ENCODE peak calls at places on chromosomes 6 and 20, in four cellular contexts. O is fibroblast of lung, B is upper lobe of right lung, W is adrenal gland. L is an unnamed sample.

GRCh38 chr6:116286773-116287358 is 7.1 kb upstream of the TSPYL1 start:
- DNase-seq in O (no peak), B (no peak), W (no peak), L (no peak)

GRCh38 chr20:51516855-51517254 is 25.7 kb downstream of the NFATC2 start:
- DNase-seq in O (no peak), B (no peak), W (no peak), L (no peak)

GRCh38 chr6:146090474-146090873 is 61.6 kb downstream of the GRM1 start:
- DNase-seq in O (no peak), B (no peak), W (no peak), L (no peak)

GRCh38 chr20:63487116-63487764 is 11.6 kb downstream of the EEF1A2 start:
- DNase-seq in O (no peak), B (no peak), W (no peak), L (no peak)

GRCh38 chr20:38343107-38343797 is 3.0 kb upstream of the LBP start:
- DNase-seq in O (peak), B (no peak), W (peak), L (peak)

GRCh38 chr6:155026366-155027045 is 31.4 kb downstream of the TIAM2 start:
- DNase-seq in O (peak), B (no peak), W (peak), L (peak)

GRCh38 chr20:62792182-62792939 is 3.9 kb upstream of the MRGBP start:
- DNase-seq in O (no peak), B (no peak), W (no peak), L (no peak)

GRCh38 chr20:1003920-1004697 is 2.0 kb upstream of the RSPO4 start:
- DNase-seq in O (no peak), B (peak), W (no peak), L (no peak)

GRCh38 chr20:62236674-62236996 is 1.7 kb upstream of the OSBPL2 start:
- DNase-seq in O (no peak), B (no peak), W (no peak), L (no peak)

GRCh38 chr6:127415096-127415495 is 44.1 kb downstream of the KIAA0408 start:
- DNase-seq in O (no peak), B (no peak), W (no peak), L (no peak)

GRCh38 chr20:18739785-18740184 is 73.8 kb upstream of the SCP2D1 start:
- DNase-seq in O (peak), B (no peak), W (peak), L (peak)

GRCh38 chr6:109292420-109292819 is 89.8 kb downstream of the CD164 start:
- DNase-seq in O (no peak), B (no peak), W (no peak), L (no peak)

GRCh38 chr6:39568896-39569295 is 156.3 kb downstream of the KIF6 start:
- DNase-seq in O (peak), B (no peak), W (no peak), L (peak)

GRCh38 chr6:170473226-170473789 is 79.8 kb downstream of the PSMB1 start:
- DNase-seq in O (no peak), B (no peak), W (no peak), L (no peak)

GRCh38 chr6:116969211-116969863 is 92.3 kb downstream of the RFX6 start:
- DNase-seq in O (peak), B (no peak), W (peak), L (peak)

GRCh38 chr6:96058094-96058493 is 42.3 kb downstream of the FUT9 start:
- DNase-seq in O (no peak), B (no peak), W (no peak), L (no peak)

GRCh38 chr6:54058236-54058635 is 53.0 kb upstream of the MLIP start:
- DNase-seq in O (no peak), B (no peak), W (no peak), L (no peak)

GRCh38 chr20:19626896-19627295 is 131.2 kb upstream of the RIN2 start:
- DNase-seq in O (no peak), B (no peak), W (peak), L (peak)

GRCh38 chr6:53495496-53495895 is 49.4 kb downstream of the GCLC start:
- DNase-seq in O (peak), B (no peak), W (no peak), L (no peak)

GRCh38 chr6:15736023-15736696 is 73.3 kb upstream of the DTNBP1 start:
- DNase-seq in O (no peak), B (no peak), W (no peak), L (no peak)

GRCh38 chr6:13767121-13767794 is 47.1 kb downstream of the MCUR1 start:
- DNase-seq in O (peak), B (no peak), W (peak), L (peak)

GRCh38 chr20:14720251-14720650 is 382.8 kb upstream of the FLRT3 start:
- DNase-seq in O (no peak), B (no peak), W (no peak), L (peak)

GRCh38 chr20:62805711-62806382 is 1.2 kb downstream of the OGFR start:
- DNase-seq in O (peak), B (peak), W (no peak), L (no peak)

GRCh38 chr20:43988451-43988850 is 73.8 kb downstream of the TOX2 start:
- DNase-seq in O (peak), B (no peak), W (no peak), L (no peak)

GRCh38 chr6:53643481-53643965 is 22.0 kb downstream of the KLHL31 start:
- DNase-seq in O (no peak), B (no peak), W (no peak), L (no peak)

GRCh38 chr20:19992996-19993908 is 23.9 kb upstream of the NAA20 start:
- DNase-seq in O (peak), B (no peak), W (peak), L (peak)

GRCh38 chr20:23180451-23180921 is 94.4 kb upstream of the CD93 start:
- DNase-seq in O (no peak), B (no peak), W (peak), L (no peak)

GRCh38 chr20:23179766-23180403 is 93.8 kb upstream of the CD93 start:
- DNase-seq in O (no peak), B (no peak), W (no peak), L (no peak)

GRCh38 chr20:23174821-23175220 is 88.7 kb upstream of the CD93 start:
- DNase-seq in O (no peak), B (no peak), W (no peak), L (no peak)

GRCh38 chr20:23178806-23179205 is 92.7 kb upstream of the CD93 start:
- DNase-seq in O (no peak), B (no peak), W (no peak), L (no peak)
- TF ChIP-seq CTCF in O (no peak), B (peak), W (no peak), L (peak)

DNA sequence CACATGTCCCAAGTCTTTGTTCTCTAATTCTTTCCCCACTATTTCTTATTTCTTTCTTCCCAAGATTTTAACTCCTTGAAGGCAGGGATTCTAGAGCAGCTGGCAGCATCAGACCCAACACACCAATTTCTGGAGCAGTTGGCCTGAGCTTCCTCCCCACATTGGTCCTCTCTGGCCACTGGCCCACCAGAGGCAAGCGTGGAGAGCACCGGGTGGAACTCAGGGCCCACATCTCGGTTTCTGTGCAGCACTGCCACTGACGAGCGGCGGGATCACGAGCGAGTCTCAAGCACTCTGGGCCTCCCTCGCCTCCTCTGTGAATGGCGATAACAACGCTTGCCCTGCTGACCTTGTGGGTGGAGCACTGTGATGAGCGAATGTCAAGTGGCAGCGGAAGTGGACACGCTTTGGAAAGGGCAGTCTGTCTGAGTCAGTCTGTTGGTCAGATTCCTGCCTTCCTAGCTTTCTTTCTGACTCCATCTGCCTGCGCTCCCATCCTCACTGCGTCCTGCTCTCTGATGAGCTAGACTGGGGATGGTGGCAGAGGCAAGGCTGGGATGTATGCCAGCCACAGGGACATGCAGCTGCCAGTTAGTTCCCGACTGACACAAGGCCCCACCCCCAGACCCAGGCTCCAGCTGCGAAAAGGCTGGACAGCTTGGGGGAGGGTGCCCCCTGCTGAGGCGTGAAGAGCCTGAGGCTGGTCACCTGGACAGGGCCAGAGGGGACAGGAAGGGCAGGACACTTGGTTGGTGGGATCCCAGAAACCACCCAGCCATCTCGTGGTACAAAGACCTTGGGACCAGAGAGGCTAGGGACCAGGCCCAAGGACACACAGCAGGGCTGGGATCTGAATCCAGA is 4.5 kb upstream of the SPDEF start:
- DNase-seq in O (peak), B (no peak), W (no peak), L (peak)
- H3K4me3 ChIP-seq in O (no peak), B (no peak), W (no peak), L (no peak)

GRCh38 chr20:21702553-21703467 is 2.7 kb upstream of the PAX1 start:
- DNase-seq in O (peak), B (peak), W (peak), L (peak)
- TF ChIP-seq CTCF in O (peak), B (peak), W (peak), L (peak)

DNA sequence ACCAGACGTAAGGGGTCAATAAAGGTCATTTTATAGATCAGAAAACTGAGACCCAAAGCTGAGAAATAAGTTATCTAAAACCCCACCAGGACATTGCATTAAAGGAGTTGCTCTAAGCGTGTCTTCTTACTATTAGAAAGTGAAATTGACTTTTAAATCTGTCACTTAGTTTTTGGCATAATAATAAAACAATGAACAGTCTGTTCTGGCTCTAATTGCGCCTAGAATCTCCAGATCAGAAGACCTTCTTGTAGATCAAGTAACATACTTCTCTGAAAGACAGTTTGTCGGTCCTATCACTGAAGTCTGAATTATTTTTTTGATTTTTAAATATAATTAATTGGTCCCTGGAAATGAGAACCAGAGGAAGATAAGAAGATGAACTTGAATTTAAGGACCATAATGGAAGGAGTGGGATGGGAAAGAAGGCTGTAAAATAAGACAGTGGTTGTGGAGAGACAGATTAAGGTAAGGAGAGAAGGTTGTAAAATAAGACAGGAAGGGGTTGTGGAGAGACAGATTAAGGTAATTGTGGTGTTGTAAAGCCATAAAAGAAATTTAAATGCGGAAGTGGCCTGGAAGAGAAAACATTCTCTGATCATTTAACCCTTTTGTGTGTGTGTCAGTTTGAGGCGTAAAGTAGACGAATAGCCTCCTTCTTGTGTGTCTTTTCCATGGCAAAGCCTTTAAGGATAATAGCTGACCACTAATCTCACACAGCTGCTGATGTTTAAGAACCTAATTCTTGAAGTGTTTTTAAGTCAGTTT is 20.0 kb downstream of the TOP1 start:
- DNase-seq in O (no peak), B (no peak), W (no peak), L (no peak)
- H3K4me3 ChIP-seq in O (peak), B (peak), W (no peak), L (peak)

DNA sequence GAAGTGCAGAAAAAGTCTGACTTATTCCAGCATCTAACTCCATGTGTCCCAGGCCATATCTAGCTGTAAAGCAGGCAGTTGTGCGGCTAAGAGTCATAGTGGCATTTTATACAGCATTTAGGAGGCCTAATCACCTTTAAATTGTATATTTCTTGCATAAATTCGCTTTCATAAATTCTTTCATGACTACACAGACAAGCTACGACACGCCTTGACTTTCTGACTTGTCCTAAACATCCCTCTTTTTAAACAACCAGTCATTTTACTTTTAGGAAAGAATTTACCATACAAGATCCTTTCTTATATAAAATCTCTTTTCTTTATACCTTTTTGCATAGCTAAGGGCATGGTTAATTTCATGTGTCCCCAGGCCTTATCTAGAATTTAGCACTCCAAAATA is 81.7 kb upstream of the THBS2 start:
- DNase-seq in O (no peak), B (no peak), W (no peak), L (no peak)
- TF ChIP-seq CTCF in O (no peak), B (no peak), W (no peak), L (no peak)

GRCh38 chr20:58308290-58308679 is 1.2 kb upstream of the RAB22A start:
- DNase-seq in O (no peak), B (no peak), W (no peak), L (no peak)

GRCh38 chr20:58309607-58310290 is at the start of gene RAB22A:
- DNase-seq in O (peak), B (peak), W (peak), L (peak)

GRCh38 chr20:58308680-58309527 is 611 bp upstream of the RAB22A start:
- DNase-seq in O (peak), B (peak), W (peak), L (peak)

GRCh38 chr20:58306421-58307261 is 2.9 kb upstream of the RAB22A start:
- DNase-seq in O (no peak), B (peak), W (no peak), L (peak)

DNA sequence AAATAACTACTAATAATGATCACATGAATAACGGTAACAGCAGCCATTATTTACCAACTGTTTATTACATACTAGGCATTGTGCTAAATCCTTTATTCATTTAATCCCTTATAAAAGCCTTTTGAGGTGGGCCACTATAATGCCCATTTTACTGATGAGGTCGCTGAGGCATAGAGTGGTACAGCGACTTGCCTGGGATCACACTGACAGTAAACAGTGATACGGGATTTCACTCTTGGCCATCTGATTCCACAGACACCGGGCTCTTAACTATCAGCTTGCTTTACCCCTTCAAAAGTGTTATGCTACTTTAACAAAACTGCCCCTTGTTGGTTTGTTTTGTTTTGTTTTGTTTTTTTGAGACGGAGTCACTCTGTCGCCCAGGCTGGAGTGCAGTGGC is 2.2 kb upstream of the RAB22A start:
- DNase-seq in O (no peak), B (no peak), W (no peak), L (no peak)
- H3K4me3 ChIP-seq in O (no peak), B (no peak), W (no peak), L (no peak)

GRCh38 chr6:166173292-166173951 is 5.8 kb upstream of the TBXT start:
- DNase-seq in O (no peak), B (no peak), W (no peak), L (peak)
- TF ChIP-seq CTCF in O (no peak), B (no peak), W (no peak), L (no peak)

GRCh38 chr6:137709424-137710281 is 157.4 kb upstream of the TNFAIP3 start:
- DNase-seq in O (peak), B (no peak), W (no peak), L (peak)

GRCh38 chr6:137708481-137708880 is 158.6 kb upstream of the TNFAIP3 start:
- DNase-seq in O (no peak), B (no peak), W (no peak), L (no peak)

GRCh38 chr6:137706065-137706422 is 161.0 kb upstream of the TNFAIP3 start:
- DNase-seq in O (no peak), B (no peak), W (no peak), L (no peak)

GRCh38 chr6:137707038-137707589 is 159.9 kb upstream of the TNFAIP3 start:
- DNase-seq in O (no peak), B (no peak), W (no peak), L (no peak)

GRCh38 chr6:137707590-137708360 is 159.3 kb upstream of the TNFAIP3 start:
- DNase-seq in O (peak), B (no peak), W (peak), L (peak)
- H3K4me3 ChIP-seq in O (no peak), B (peak), W (no peak), L (no peak)

DNA sequence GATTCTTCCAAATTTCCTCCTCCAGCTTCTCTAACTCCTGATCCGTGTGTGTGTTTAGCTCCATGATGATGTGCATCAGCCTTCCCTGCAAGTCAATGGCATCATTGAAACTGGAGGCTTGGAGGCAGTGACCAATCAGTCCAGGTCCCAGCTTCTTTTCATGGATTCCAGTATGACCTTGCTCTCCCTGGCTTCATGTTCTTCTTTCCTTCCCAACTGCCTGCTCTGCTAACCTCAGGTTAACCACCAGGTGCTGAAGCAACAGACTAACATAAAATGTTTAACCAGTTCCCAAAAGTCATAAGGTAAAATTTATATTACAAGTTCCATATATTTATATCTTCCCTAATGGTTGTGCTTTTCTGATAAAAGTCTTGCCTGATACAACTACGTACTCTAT is 512.8 kb upstream of the EPHA7 start:
- DNase-seq in O (no peak), B (no peak), W (no peak), L (no peak)
- TF ChIP-seq CTCF in O (no peak), B (no peak), W (no peak), L (no peak)

L was measured in fibroblast of pulmonary artery.